ENCODE peak calls at places on chromosomes 4 and X, in eight cellular contexts. U, A, S, R, D, N, L and X are unnamed samples.

GRCh38 chrX:1466971-1467561 is 14.4 kb upstream of the ASMTL start:
- DNase-seq in U (peak), A (no peak), S (no peak), R (no peak), D (no peak), N (peak), L (peak), X (no peak)

GRCh38 chr4:24736066-24736465 is 59.3 kb upstream of the SOD3 start:
- DNase-seq in U (no peak), A (peak), S (no peak), R (peak), D (no peak), N (no peak), L (no peak), X (no peak)

GRCh38 chrX:805988-806387 is 175.4 kb downstream of the SHOX start:
- DNase-seq in U (no peak), A (no peak), S (no peak), R (no peak), D (no peak), N (peak), L (peak), X (no peak)

GRCh38 chr4:1978741-1979476 is 29.9 kb downstream of the NELFA start:
- DNase-seq in U (no peak), A (no peak), S (no peak), R (no peak), D (no peak), N (no peak), L (no peak), X (peak)

GRCh38 chrX:39196192-39197102 is 395.2 kb downstream of the MID1IP1 start:
- DNase-seq in U (peak), A (peak), S (peak), R (no peak), D (no peak), N (no peak), L (no peak), X (no peak)

GRCh38 chr4:10608501-10609219 is 75.9 kb downstream of the CLNK start:
- DNase-seq in U (no peak), A (no peak), S (no peak), R (no peak), D (no peak), N (no peak), L (no peak), X (no peak)

GRCh38 chr4:48944252-48944651 is 37.7 kb upstream of the OCIAD2 start:
- DNase-seq in U (peak), A (peak), S (no peak), R (no peak), D (no peak), N (no peak), L (no peak), X (no peak)

GRCh38 chr4:161454860-161455259 is 708.9 kb downstream of the FSTL5 start:
- DNase-seq in U (no peak), A (no peak), S (no peak), R (no peak), D (no peak), N (no peak), L (no peak), X (no peak)

GRCh38 chrX:13791145-13791544 is 25.7 kb downstream of the GPM6B start:
- DNase-seq in U (no peak), A (no peak), S (no peak), R (no peak), D (no peak), N (no peak), L (no peak), X (no peak)

GRCh38 chr4:189022441-189023035 is 883.3 kb downstream of the TRIML1 start:
- DNase-seq in U (no peak), A (no peak), S (no peak), R (no peak), D (no peak), N (no peak), L (no peak), X (no peak)

GRCh38 chr4:94532016-94532789 is 80.5 kb downstream of the PDLIM5 start:
- DNase-seq in U (no peak), A (peak), S (peak), R (no peak), D (no peak), N (no peak), L (no peak), X (no peak)

GRCh38 chr4:108352664-108353308 is 184.1 kb upstream of the LEF1 start:
- DNase-seq in U (no peak), A (no peak), S (no peak), R (no peak), D (no peak), N (no peak), L (no peak), X (no peak)

GRCh38 chrX:20026278-20026677 is 35.4 kb upstream of the BCLAF3 start:
- DNase-seq in U (no peak), A (no peak), S (no peak), R (no peak), D (no peak), N (no peak), L (no peak), X (no peak)

GRCh38 chr4:76563804-76564468 is 128.9 kb downstream of the SHROOM3 start:
- DNase-seq in U (no peak), A (no peak), S (no peak), R (no peak), D (no peak), N (no peak), L (no peak), X (no peak)

GRCh38 chr4:187312299-187312698 is 588.6 kb upstream of the FAT1 start:
- DNase-seq in U (no peak), A (no peak), S (no peak), R (no peak), D (no peak), N (no peak), L (no peak), X (no peak)

GRCh38 chr4:154329939-154330338 is 161.7 kb downstream of the DCHS2 start:
- DNase-seq in U (no peak), A (no peak), S (no peak), R (no peak), D (no peak), N (no peak), L (no peak), X (peak)

GRCh38 chr4:4333265-4333706 is 43.2 kb downstream of the ZBTB49 start:
- DNase-seq in U (peak), A (no peak), S (no peak), R (no peak), D (no peak), N (no peak), L (no peak), X (no peak)

GRCh38 chrX:48834383-48834709 is 1.1 kb downstream of the PCSK1N start:
- DNase-seq in U (no peak), A (no peak), S (no peak), R (no peak), D (peak), N (no peak), L (no peak), X (no peak)
- H3K4me3 ChIP-seq in U (no peak), A (no peak), S (no peak), R (no peak), D (peak), N (no peak), L (no peak), X (no peak)

DNA sequence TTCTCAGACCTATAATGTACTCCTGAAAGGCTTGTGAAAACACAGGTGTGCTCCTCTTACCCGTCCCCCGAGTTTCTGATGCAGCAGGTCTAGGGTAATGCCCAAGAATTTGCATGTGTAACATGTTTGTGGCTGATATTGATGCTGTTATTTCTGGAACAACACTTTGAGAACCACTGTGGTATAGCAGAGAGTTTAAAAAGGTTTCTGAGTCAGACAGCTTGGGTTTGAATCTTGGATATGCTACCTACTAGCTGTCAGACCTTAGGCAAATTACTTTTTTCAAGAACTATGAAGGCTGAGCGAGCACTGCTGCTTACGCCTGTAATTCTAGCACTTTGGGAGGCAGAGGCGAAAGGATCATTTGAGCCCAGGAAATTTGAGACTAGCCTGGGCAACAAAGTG is 4.9 kb downstream of the AFF1 start:
- DNase-seq in U (no peak), A (no peak), S (no peak), R (peak), D (no peak), N (no peak), L (no peak), X (no peak)
- TF ChIP-seq POLR2AphosphoS5 in U (no peak), A (no peak), S (no peak), R (no peak), D (no peak), N (no peak), L (no peak), X (no peak)

DNA sequence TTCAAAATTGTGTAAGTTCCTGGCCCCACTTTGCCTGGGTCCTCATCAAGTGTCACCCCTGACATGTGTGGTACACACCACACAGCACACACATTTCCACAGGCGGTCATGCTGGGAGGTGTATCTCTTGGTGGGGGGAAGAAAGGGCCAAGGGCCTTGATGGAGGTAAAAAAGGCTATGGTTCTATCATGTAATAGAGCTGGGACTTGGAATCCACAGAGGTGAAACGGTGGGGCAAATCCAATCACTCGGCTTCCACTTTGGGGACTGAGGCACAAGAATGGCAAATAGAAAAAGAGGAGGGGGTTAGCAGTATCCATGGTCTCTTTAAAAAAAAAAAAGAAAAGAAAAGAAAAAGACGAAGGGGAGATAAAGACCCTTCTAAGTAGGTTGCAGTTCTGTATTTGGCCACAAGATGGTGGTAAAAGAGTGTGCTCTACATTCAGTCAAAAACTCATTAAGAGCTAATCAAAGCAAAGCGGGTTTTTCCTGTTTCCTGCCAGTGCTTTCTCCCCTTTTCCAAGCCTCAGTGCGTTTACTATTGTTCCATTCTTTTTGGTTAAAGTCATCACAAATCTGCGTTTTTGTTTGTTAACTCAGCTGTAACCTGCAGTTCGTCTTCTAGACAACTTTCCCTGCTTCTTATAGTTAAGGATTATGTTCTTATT is 37.0 kb upstream of the ATP6AP2 start:
- DNase-seq in U (no peak), A (peak), S (peak), R (peak), D (peak), N (no peak), L (no peak), X (no peak)
- H3K4me3 ChIP-seq in U (no peak), A (no peak), S (peak), R (no peak), D (no peak), N (peak), L (no peak), X (no peak)

DNA sequence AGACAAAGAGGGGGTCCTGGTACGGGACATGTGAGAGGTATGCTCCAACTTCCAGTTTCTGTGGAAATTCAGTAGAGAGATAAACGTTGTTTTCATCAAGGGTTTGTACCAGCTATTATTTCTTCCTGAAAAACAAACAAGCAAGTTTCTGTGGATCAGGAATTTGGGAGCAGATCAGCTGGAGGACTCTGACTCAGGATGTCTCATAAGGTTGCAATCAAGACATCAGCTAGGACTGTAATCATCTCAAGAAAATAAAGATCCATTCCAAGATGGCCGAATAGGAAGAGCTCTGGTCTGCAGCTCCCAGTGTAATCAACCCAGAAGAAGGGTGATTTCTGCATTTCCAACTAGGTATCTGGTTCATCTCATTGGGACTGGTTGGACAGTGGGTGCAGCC is 23.5 kb upstream of the NFKB1 start:
- DNase-seq in U (no peak), A (no peak), S (no peak), R (no peak), D (no peak), N (no peak), L (no peak), X (no peak)
- TF ChIP-seq POLR2AphosphoS5 in U (no peak), A (no peak), S (no peak), R (no peak), D (no peak), N (no peak), L (no peak), X (no peak)